ENCODE peak calls at places on chromosomes 5 and 9, in four cellular contexts. B is SK-N-SH, D is HepG2, Q is K562. H is an unnamed sample.

GRCh38 chr5:59540366-59540765 is 353.2 kb downstream of the PDE4D start:
- DNase-seq in B (no peak), D (no peak), Q (no peak), H (no peak)

GRCh38 chr9:113151696-113152630 is 1.2 kb downstream of the SLC31A2 start:
- DNase-seq in B (no peak), D (no peak), Q (no peak), H (no peak)

GRCh38 chr9:119436261-119436660 is 67.0 kb upstream of the BRINP1 start:
- DNase-seq in B (no peak), D (no peak), Q (no peak), H (no peak)

GRCh38 chr9:23611874-23612273 is 214.2 kb downstream of the ELAVL2 start:
- DNase-seq in B (no peak), D (no peak), Q (no peak), H (no peak)

GRCh38 chr9:124394167-124394566 is 21.1 kb downstream of the PSMB7 start:
- DNase-seq in B (no peak), D (no peak), Q (no peak), H (no peak)

GRCh38 chr5:128905225-128906110 is 59.8 kb upstream of the SLC27A6 start:
- DNase-seq in B (peak; percentile 29), D (peak; percentile 34), Q (peak; percentile 53), H (peak; percentile 23)

GRCh38 chr9:3608011-3608410 is 82.2 kb upstream of the RFX3 start:
- DNase-seq in B (no peak), D (no peak), Q (no peak), H (no peak)

GRCh38 chr5:13909271-13909670 is 35.2 kb downstream of the DNAH5 start:
- DNase-seq in B (no peak), D (no peak), Q (no peak), H (no peak)

GRCh38 chr9:78543353-78543752 is 246.4 kb downstream of the PSAT1 start:
- DNase-seq in B (no peak), D (no peak), Q (no peak), H (no peak)

GRCh38 chr5:139856694-139857093 is 61.1 kb downstream of the PSD2 start:
- DNase-seq in B (peak; percentile 48), D (no peak), Q (no peak), H (no peak)

GRCh38 chr5:71969464-71969863 is 137.8 kb upstream of the MAP1B start:
- DNase-seq in B (no peak), D (no peak), Q (no peak), H (no peak)

GRCh38 chr5:149549461-149550266 is 1.6 kb downstream of the CSNK1A1 start:
- DNase-seq in B (peak; percentile 46), D (peak; percentile 86), Q (no peak), H (no peak)

GRCh38 chr5:58366461-58366860 is 93.4 kb downstream of the PLK2 start:
- DNase-seq in B (no peak), D (no peak), Q (no peak), H (no peak)

GRCh38 chr9:125600194-125600593 is 106.8 kb downstream of the MAPKAP1 start:
- DNase-seq in B (no peak), D (peak; percentile 55), Q (no peak), H (no peak)

GRCh38 chr9:68947842-68948569 is 65.9 kb downstream of the PRKACG start:
- DNase-seq in B (no peak), D (no peak), Q (no peak), H (no peak)

GRCh38 chr9:69120380-69121154 is 53.5 kb upstream of the TJP2 start:
- DNase-seq in B (no peak), D (peak; percentile 81), Q (no peak), H (peak; percentile 76)

GRCh38 chr5:83553000-83553486 is 81.5 kb downstream of the VCAN start:
- DNase-seq in B (no peak), D (no peak), Q (no peak), H (no peak)

DNA sequence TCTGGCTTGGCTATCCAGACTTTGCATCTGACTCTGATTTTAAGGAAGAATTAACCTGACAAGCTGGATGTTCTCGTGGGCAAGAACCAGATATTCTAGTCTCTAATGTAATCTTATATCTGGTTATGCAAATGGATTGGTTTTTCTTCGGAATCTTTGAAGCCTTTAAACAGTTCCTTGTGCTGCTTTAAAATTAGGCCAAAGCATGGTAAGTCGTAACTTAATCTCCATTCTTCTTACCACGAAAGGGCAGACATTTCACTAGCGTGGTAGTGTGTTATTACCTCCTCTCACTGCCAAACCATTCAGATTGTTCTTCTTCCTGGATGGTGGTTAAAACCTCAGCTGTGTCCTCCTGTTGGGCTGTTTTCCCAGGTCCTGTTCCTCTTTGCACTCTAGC is 34.1 kb upstream of the TTC23L start:
- DNase-seq in B (no peak), D (no peak), Q (no peak), H (peak; percentile 1)
- TF ChIP-seq JUND in B (no peak), D (no peak), Q (no peak), H (no peak)

DNA sequence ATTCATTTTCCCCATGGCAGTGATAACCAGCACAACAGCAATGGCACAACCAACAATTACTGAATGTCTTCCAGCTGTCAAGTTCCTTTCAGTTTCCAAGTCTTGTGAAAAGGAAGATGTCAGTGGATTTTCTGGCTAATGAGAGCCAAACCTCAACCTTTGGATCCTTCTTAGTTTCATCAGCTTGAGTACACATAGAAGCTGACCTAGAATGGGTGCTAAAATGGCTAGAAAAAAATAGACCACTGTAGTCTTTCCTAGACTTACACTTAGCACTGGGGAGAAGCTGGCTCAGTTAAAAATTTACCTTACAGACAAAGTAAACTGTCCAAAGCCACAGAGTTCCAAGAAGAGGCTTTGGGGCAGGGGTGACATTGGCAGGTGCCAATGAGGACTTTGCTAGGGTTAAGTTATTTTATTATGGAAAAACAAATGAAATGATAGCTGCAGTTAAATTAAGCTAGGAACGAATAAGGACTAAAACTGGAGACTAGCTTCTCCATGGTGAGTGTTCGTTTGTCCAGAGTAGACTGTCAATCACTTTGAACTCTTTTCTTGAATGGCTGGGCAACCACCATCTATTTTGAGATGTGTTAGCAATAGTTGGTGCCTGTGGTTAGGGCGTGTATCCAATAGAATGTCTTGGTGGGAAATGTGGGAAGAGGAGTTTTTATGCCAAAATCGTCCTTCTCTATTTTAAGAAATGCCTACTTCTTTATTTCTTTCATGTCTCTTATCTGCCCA is 25.9 kb upstream of the TXN start:
- DNase-seq in B (no peak), D (peak; percentile 28), Q (no peak), H (no peak)
- TF ChIP-seq JUND in B (no peak), D (no peak), Q (no peak), H (no peak)

DNA sequence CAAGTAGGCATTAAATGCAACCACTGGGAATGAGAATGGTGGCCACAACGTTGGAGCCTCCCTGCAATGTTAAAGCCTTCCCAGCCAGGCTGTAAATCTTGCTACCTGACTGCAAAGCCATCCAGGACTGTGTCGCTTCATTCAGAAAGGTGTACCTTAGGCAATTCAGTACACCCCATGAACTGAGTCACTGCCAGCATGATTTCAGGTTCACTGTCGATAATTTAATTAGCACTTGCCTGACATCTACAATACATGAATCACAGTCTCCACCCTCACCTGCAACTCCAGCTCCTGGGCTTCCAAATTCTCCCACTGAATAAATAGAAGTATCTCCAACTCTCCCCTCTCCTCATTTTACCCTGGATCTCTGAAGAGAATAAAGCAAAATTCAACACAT is 108.4 kb downstream of the SLIT3 start:
- DNase-seq in B (no peak), D (no peak), Q (no peak), H (no peak)
- TF ChIP-seq JUND in B (no peak), D (no peak), Q (no peak), H (no peak)

GRCh38 chr5:110165366-110165765 is 475.6 kb downstream of the MAN2A1 start:
- DNase-seq in B (no peak), D (no peak), Q (no peak), H (no peak)

GRCh38 chr5:110159202-110159601 is 469.5 kb downstream of the MAN2A1 start:
- DNase-seq in B (no peak), D (no peak), Q (no peak), H (no peak)

DNA sequence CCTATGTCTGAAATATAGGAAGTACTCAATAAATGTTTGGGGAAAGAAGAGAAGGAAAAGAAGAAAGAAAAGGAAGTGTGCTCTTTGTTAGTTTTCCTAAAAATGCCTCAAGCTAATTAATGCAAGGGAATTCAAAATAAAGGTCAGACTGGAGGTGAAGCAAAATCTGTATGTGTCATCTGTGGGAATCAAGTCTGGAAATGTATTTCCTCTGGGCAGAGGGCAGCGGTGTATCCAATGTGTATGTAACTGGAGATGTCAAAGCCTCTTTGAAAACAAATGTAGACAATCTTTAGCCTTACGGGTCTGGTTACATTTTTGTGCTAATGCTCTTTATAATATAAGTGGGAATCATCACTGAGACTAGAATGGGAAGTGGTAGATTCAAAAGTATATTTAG is 471.4 kb downstream of the MAN2A1 start:
- DNase-seq in B (no peak), D (no peak), Q (no peak), H (no peak)
- TF ChIP-seq JUND in B (no peak), D (no peak), Q (no peak), H (no peak)

GRCh38 chr9:22452415-22453010 is 5.9 kb downstream of the DMRTA1 start:
- DNase-seq in B (no peak), D (peak; percentile 17), Q (no peak), H (peak; percentile 49)

GRCh38 chr9:22440841-22441240 is 5.8 kb upstream of the DMRTA1 start:
- DNase-seq in B (no peak), D (no peak), Q (no peak), H (no peak)

GRCh38 chr9:22447607-22448305 is 1.1 kb downstream of the DMRTA1 start:
- DNase-seq in B (no peak), D (no peak), Q (no peak), H (no peak)

GRCh38 chr9:22446950-22447606 is 454 bp downstream of the DMRTA1 start:
- DNase-seq in B (peak; percentile 60), D (no peak), Q (no peak), H (no peak)

GRCh38 chr9:22446589-22446949 is at the start of gene DMRTA1:
- DNase-seq in B (peak; percentile 42), D (no peak), Q (no peak), H (no peak)
- TF ChIP-seq JUND in B (no peak), D (no peak), Q (no peak), H (no peak)

DNA sequence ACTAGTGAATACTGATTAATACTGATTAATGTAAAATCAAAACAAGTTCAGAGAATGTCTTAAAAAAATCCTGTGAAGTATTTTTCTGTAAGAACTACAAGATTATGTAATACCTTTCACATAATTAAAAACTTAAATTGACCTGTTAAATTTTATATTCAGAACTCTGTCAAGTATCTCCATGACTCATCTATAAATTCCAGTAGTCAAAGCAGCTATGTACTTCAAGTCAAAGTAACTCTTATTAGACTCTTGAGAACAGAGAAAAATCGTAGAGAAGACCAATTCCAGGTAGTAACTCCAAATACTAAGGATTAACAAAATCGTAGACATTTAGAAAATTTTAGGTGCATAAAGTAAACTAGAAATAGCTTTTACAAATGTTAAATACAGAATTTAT is 77.1 kb downstream of the HOMER1 start:
- DNase-seq in B (no peak), D (no peak), Q (no peak), H (no peak)
- TF ChIP-seq JUND in B (peak; percentile 6), D (no peak), Q (no peak), H (no peak)

GRCh38 chr5:36573441-36573840 is 33.0 kb upstream of the SLC1A3 start:
- DNase-seq in B (no peak), D (no peak), Q (no peak), H (no peak)
- TF ChIP-seq JUND in B (no peak), D (no peak), Q (no peak), H (no peak)

GRCh38 chr5:39794511-39794910 is 369.7 kb upstream of the DAB2 start:
- DNase-seq in B (no peak), D (no peak), Q (no peak), H (peak; percentile 9)
- TF ChIP-seq JUND in B (no peak), D (no peak), Q (no peak), H (no peak)

GRCh38 chr5:143142596-143143435 is 260.7 kb downstream of the NR3C1 start:
- DNase-seq in B (no peak), D (no peak), Q (no peak), H (peak; percentile 68)
- TF ChIP-seq JUND in B (no peak), D (no peak), Q (no peak), H (no peak)

H was measured in T47D.